ENCODE peak calls at places on chromosomes 4 and X, in ten cellular contexts. X is stimulated activated CD8-positive, alpha-beta memory T cell treated with anti-CD3 and anti-CD28 coated beads, Interleukin-2, amount 100 ng/mL, for 48 hours; Q is breast epithelium; Z is amygdala; A is HEK293T; N is activated CD8-positive, alpha-beta memory T cell treated with anti-CD3 and anti-CD28 coated beads, Interleukin-2, amount 50 U/mL, for 4 hours; Y is tibial artery; J is EL; E is kidney tubule cell; U is MM.1S. L is an unnamed sample.

GRCh38 chrX:13235930-13236329 is 83.9 kb downstream of the ATXN3L start:
- DNase-seq in N (no peak), Z (no peak), Q (no peak), U (no peak), Y (no peak), E (peak; percentile 13), J (no peak), X (no peak), A (no peak), L (no peak)

GRCh38 chr4:84565951-84566350 is 17.0 kb upstream of the CDS1 start:
- DNase-seq in J (no peak), Y (no peak), U (no peak), X (no peak), Q (no peak), E (no peak), N (no peak), Z (no peak), A (no peak), L (no peak)

GRCh38 chrX:52359614-52360232 is 9.1 kb upstream of the XAGE2 start:
- DNase-seq in Y (peak; percentile 20), Z (no peak), E (no peak), X (no peak), N (no peak), U (no peak), A (no peak), Q (no peak), J (no peak), L (no peak)

GRCh38 chr4:3299538-3300197 is 6.8 kb downstream of the RGS12 start:
- DNase-seq in A (no peak), Z (no peak), U (no peak), Q (no peak), X (no peak), Y (peak; percentile 2), E (no peak), N (no peak), J (no peak), L (no peak)

GRCh38 chrX:125998432-125998831 is 167.7 kb downstream of the DCAF12L2 start:
- DNase-seq in X (no peak), Q (no peak), U (peak; percentile 11), E (peak; percentile 21), Z (no peak), J (no peak), A (peak; percentile 16), Y (no peak), N (no peak), L (no peak)

GRCh38 chr4:176186721-176187395 is 8.5 kb downstream of the SPATA4 start:
- DNase-seq in Y (no peak), N (no peak), J (no peak), A (no peak), X (no peak), E (no peak), Q (no peak), Z (no peak), U (no peak), L (no peak)

GRCh38 chr4:1048781-1049590 is 37.6 kb downstream of the FGFRL1 start:
- DNase-seq in A (no peak), X (peak; percentile 20), Z (no peak), N (peak; percentile 7), Y (no peak), Q (no peak), J (no peak), E (no peak), U (no peak), L (peak; percentile 15)

GRCh38 chrX:23497919-23498318 is 163.3 kb downstream of the PTCHD1 start:
- DNase-seq in U (peak; percentile 45), Q (no peak), Y (no peak), Z (no peak), E (no peak), J (no peak), A (no peak), N (no peak), X (no peak), L (no peak)

GRCh38 chr4:21476753-21477152 is 471.8 kb downstream of the KCNIP4 start:
- DNase-seq in Z (no peak), N (no peak), Y (no peak), U (no peak), E (peak; percentile 23), X (no peak), Q (no peak), A (no peak), J (peak; percentile 2), L (no peak)

GRCh38 chrX:120769576-120770341 is 105.9 kb downstream of the CT47B1 start:
- DNase-seq in U (peak; percentile 77), E (peak; percentile 62), X (no peak), N (no peak), A (no peak), J (peak; percentile 74), Y (no peak), Q (no peak), Z (no peak), L (no peak)

GRCh38 chrX:1392376-1393130 is 640 bp upstream of the SLC25A6 start:
- DNase-seq in N (no peak), J (peak; percentile 74), X (peak; percentile 34), A (peak; percentile 66), Y (peak; percentile 73), E (peak; percentile 54), U (peak; percentile 32), Z (no peak), Q (peak; percentile 67), L (peak; percentile 83)

GRCh38 chr4:140133576-140133975 is 20.4 kb downstream of the MAML3 start:
- DNase-seq in U (no peak), J (no peak), N (no peak), Z (no peak), X (no peak), Q (no peak), A (no peak), Y (no peak), E (peak; percentile 29), L (no peak)

GRCh38 chrX:120664081-120664480 is 34.2 kb upstream of the C1GALT1C1 start:
- DNase-seq in J (peak; percentile 23), Q (no peak), A (no peak), X (no peak), N (no peak), U (peak; percentile 31), Y (no peak), E (peak; percentile 29), Z (no peak), L (no peak)

GRCh38 chr4:152614337-152614736 is 65.5 kb downstream of the TMEM154 start:
- DNase-seq in E (no peak), Y (no peak), A (no peak), J (no peak), X (no peak), U (no peak), Z (no peak), Q (no peak), N (no peak), L (no peak)

GRCh38 chr4:19429684-19430083 is 822.0 kb upstream of the SLIT2 start:
- DNase-seq in Q (no peak), Z (no peak), J (no peak), U (no peak), E (no peak), A (no peak), N (no peak), Y (no peak), X (no peak), L (no peak)

GRCh38 chr4:7514281-7514680 is 79.6 kb upstream of the PSAPL1 start:
- DNase-seq in Z (no peak), X (no peak), N (no peak), J (no peak), Y (no peak), A (no peak), Q (no peak), U (no peak), E (no peak), L (no peak)

GRCh38 chr4:87005690-87006461 is 71.1 kb downstream of the AFF1 start:
- DNase-seq in A (no peak), Q (no peak), X (peak; percentile 20), Z (no peak), E (no peak), U (peak; percentile 75), J (no peak), Y (no peak), N (peak; percentile 25), L (no peak)

GRCh38 chr4:98586231-98586630 is 72.2 kb downstream of the TSPAN5 start:
- DNase-seq in Q (no peak), E (no peak), N (no peak), U (no peak), J (no peak), Z (no peak), X (no peak), A (no peak), Y (no peak), L (no peak)

GRCh38 chr4:40238700-40239548 is 42.1 kb downstream of the RHOH start:
- DNase-seq in E (no peak), U (no peak), N (peak; percentile 73), Q (no peak), Z (no peak), A (peak; percentile 71), X (peak; percentile 68), Y (no peak), J (no peak), L (no peak)

GRCh38 chrX:130118396-130118795 is 8.1 kb upstream of the ELF4 start:
- DNase-seq in A (no peak), J (peak; percentile 66), U (no peak), Q (no peak), N (peak; percentile 20), Z (no peak), E (peak; percentile 68), X (no peak), Y (no peak), L (no peak)

GRCh38 chrX:117522725-117523700 is 593.6 kb downstream of the KLHL13 start:
- DNase-seq in J (no peak), Q (no peak), Y (no peak), U (no peak), X (no peak), N (no peak), Z (no peak), E (no peak), A (no peak), L (no peak)

GRCh38 chrX:154805696-154806091 is 409 bp upstream of the MPP1 start:
- DNase-seq in Q (no peak), N (no peak), X (no peak), J (no peak), Z (no peak), E (no peak), U (no peak), A (no peak), Y (no peak), L (no peak)

GRCh38 chr4:148312996-148313490 is 129.2 kb downstream of the NR3C2 start:
- DNase-seq in Y (no peak), E (no peak), N (no peak), U (no peak), A (no peak), X (no peak), Q (no peak), J (no peak), Z (no peak), L (no peak)

GRCh38 chr4:140085062-140085622 is 68.8 kb downstream of the MAML3 start:
- DNase-seq in E (peak; percentile 66), J (no peak), Z (no peak), Y (no peak), A (no peak), X (no peak), N (no peak), Q (no peak), U (no peak), L (no peak)

GRCh38 chrX:24902808-24903207 is 113.0 kb downstream of the ARX start:
- DNase-seq in Q (no peak), X (no peak), U (no peak), N (no peak), E (no peak), Z (no peak), J (peak; percentile 60), Y (no peak), A (no peak), L (no peak)

GRCh38 chrX:24341795-24342194 is 18.6 kb upstream of the SUPT20HL1 start:
- DNase-seq in U (no peak), Z (no peak), X (no peak), Q (no peak), A (no peak), N (no peak), E (peak; percentile 67), Y (no peak), J (peak; percentile 75), L (no peak)

GRCh38 chr4:164512124-164512523 is 241.8 kb upstream of the SMIM31 start:
- DNase-seq in Z (no peak), A (no peak), Q (no peak), Y (no peak), U (no peak), J (no peak), E (no peak), N (no peak), X (no peak), L (no peak)

GRCh38 chr4:244471-244870 is 60.8 kb downstream of the ZNF732 start:
- DNase-seq in U (peak; percentile 59), A (peak; percentile 15), N (peak; percentile 51), Z (no peak), X (no peak), Y (peak; percentile 55), J (peak; percentile 8), E (peak; percentile 30), Q (no peak), L (peak; percentile 32)

L was measured in left colon.